ENCODE peak calls at places on chromosomes 11 and 22, in nine cellular contexts. U is endothelial cell of umbilical vein, G is tibial nerve, L is ovary, E is H1, S is A549, Y is stomach, K is spleen, W is transverse colon. R is an unnamed sample. For H3K4me1, the result is how much of the 10 kb centered on the place peaks cover.

GRCh38 chr11:86456075-86456939 is 81.6 kb downstream of the CCDC81 start:
- DNase-seq in U (peak), G (peak), L (peak), E (peak), S (peak), Y (peak), K (peak), W (peak), R (peak)

GRCh38 chr11:103700605-103701004 is 335.8 kb upstream of the DDI1 start:
- DNase-seq in U (no peak), G (no peak), L (no peak), E (no peak), S (no peak), Y (no peak), K (no peak), W (no peak), R (no peak)

GRCh38 chr22:48563966-48564330 is 1263.7 kb downstream of the BRD1 start:
- DNase-seq in U (no peak), G (no peak), L (no peak), E (no peak), S (no peak), Y (no peak), K (no peak), W (no peak), R (no peak)

GRCh38 chr11:78935408-78936101 is 360.9 kb upstream of the NARS2 start:
- DNase-seq in U (no peak), G (no peak), L (no peak), E (no peak), S (no peak), Y (no peak), K (no peak), W (no peak), R (no peak)

GRCh38 chr11:1059759-1060158 is 14.9 kb upstream of the MUC2 start:
- DNase-seq in U (no peak), G (peak), L (no peak), E (no peak), S (no peak), Y (no peak), K (no peak), W (no peak), R (peak)

GRCh38 chr11:48116437-48116836 is 100.2 kb upstream of the OR4B1 start:
- DNase-seq in U (no peak), G (no peak), L (no peak), E (no peak), S (no peak), Y (no peak), K (no peak), W (no peak), R (no peak)

GRCh38 chr11:122755941-122756340 is 82.4 kb upstream of the CRTAM start:
- DNase-seq in U (no peak), G (no peak), L (no peak), E (no peak), S (no peak), Y (no peak), K (no peak), W (no peak), R (no peak)

GRCh38 chr11:34139346-34139745 is 33.9 kb downstream of the NAT10 start:
- DNase-seq in U (no peak), G (no peak), L (no peak), E (no peak), S (no peak), Y (no peak), K (no peak), W (no peak), R (no peak)

GRCh38 chr11:128714121-128714520 is 20.2 kb downstream of the FLI1 start:
- DNase-seq in U (no peak), G (no peak), L (no peak), E (no peak), S (no peak), Y (no peak), K (no peak), W (no peak), R (no peak)

GRCh38 chr11:128714881-128715280 is 21.0 kb downstream of the FLI1 start:
- DNase-seq in U (peak), G (no peak), L (no peak), E (no peak), S (no peak), Y (no peak), K (no peak), W (no peak), R (no peak)

GRCh38 chr11:128716231-128716630 is 22.4 kb downstream of the FLI1 start:
- DNase-seq in U (no peak), G (no peak), L (no peak), E (no peak), S (no peak), Y (no peak), K (no peak), W (no peak), R (no peak)

GRCh38 chr11:128716661-128717210 is 22.9 kb downstream of the FLI1 start:
- DNase-seq in U (peak), G (no peak), L (no peak), E (no peak), S (no peak), Y (no peak), K (peak), W (peak), R (no peak)

GRCh38 chr11:128715691-128716153 is 21.9 kb downstream of the FLI1 start:
- DNase-seq in U (peak), G (no peak), L (no peak), E (no peak), S (no peak), Y (no peak), K (no peak), W (no peak), R (no peak)
- H3K4me1 ChIP-seq in U (half or more), G (under half), L (under half), E (under half), S (under half), Y (under half), K (half or more), W (under half), R (under half)

DNA sequence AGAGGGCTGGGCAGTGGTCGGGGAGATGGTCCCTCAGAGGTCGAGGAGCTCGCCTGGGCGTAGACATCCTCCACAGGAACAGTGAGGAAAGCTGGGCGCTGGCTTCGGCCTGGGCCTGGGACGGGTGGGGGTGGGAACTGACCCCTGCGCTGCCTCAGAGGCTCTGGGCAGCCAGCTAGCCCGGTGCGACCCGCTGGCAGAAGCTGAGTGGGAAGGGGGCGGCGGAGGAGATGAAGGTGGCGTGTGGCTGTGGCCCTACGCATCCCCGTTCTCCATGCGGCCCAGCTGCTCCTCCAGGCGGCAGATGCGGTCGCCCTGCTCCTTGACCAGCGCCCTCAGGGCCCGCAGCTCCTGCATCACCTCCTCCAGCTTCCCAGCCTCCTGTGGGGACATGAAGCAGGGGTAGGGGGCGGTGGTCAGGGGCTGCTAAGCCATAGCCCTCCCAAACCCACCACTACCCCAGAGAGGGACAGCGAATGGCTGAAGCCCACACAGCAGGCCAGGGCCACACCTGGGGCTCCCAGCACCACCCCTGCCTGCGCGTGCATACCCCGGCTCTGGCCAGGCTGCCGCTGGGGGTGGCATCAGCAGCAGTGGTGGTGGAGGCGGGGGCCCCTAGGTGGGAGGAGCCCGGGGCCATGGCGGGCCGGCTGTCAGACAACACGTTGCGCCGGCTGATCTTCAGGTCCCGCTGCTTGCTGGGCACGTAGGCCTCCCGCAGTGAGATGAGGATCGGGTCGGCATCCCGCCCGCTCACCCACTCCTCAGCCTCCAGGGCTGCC is 830 bp upstream of the PTPRCAP start:
- DNase-seq in U (no peak), G (no peak), L (no peak), E (no peak), S (no peak), Y (peak), K (peak), W (peak), R (peak)
- TF ChIP-seq POLR2A in U (peak), G (no peak), L (no peak), E (no peak), S (no peak), Y (no peak), K (no peak), W (peak), R (peak)

DNA sequence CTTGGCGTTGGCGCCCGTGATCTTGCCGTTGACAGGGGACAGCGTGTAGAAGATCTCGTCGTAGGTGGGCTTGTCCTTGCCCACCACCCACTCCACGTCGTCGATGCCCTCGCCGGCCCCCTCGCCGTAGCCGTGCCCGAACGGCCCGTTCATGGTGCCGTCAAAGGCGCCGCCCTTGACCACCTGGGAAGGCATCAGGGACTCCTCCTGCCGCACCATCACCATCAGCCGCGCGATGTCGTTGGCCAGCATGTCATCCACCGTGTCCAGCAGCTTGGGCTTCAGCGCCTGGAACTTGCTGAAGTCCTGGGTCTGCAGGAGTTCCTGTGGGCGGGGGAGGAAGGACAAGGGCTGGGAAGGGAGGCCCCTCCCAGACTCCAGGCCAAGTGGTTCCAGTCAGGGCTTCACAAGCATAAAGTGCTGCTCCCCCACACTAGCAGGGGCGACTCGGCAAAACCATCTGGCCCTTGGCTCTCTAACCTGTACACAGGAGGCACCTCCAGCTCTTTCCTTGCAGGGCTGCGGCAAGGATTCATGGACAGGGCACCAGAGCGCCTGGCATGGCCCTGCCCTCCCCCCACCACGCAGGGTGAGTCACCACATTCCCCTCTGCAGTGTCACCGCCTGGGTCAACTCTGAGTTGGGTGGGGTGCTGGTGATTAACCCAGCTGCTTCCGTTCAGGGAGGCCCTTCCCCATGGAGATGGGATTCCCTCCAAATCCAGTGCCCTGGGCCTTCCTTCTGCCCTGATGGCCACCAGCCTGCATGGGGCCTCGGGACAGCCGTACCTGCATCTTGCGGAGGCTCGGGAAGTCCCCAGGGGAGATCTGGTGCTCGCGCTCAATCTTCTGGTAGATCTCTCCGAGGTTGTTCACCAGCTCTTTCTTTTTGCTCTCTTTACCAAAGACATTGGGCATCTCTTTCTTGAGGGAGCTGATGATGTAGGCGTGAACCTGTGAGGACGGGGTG is 10.4 kb upstream of the CDC42BPG start:
- DNase-seq in U (peak), G (peak), L (peak), E (no peak), S (peak), Y (peak), K (peak), W (peak), R (peak)
- H3K4me1 ChIP-seq in U (under half), G (half or more), L (under half), E (under half), S (half or more), Y (half or more), K (half or more), W (half or more), R (under half)

GRCh38 chr11:27807594-27807993 is 107.3 kb upstream of the BDNF start:
- DNase-seq in U (no peak), G (no peak), L (no peak), E (no peak), S (no peak), Y (no peak), K (no peak), W (no peak), R (no peak)
- TF ChIP-seq POLR2A in U (no peak), G (no peak), L (no peak), E (no peak), S (no peak), Y (no peak), K (no peak), W (no peak), R (no peak)

DNA sequence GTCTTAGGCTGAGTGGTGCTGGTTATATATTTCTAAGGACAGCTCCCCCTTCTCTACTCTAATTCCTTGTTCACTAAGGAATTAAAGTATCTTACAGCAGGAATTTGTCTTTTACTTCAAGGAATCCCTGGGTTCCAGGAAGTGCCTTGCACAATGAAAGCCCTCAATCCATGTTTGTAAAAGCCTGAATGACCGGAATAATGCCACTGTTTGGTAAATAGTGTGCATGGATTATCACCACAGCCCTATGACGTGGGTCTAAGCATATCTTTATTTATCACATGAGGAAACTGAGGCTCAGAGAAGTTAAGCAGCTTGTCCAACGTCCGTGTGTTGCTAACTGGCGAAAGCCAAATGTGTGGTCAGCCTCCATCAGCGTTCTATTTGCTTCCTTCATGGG is 135.7 kb upstream of the NAV2 start:
- DNase-seq in U (no peak), G (no peak), L (no peak), E (no peak), S (no peak), Y (no peak), K (no peak), W (no peak), R (no peak)
- H3K4me1 ChIP-seq in U (under half), G (under half), L (under half), E (under half), S (under half), Y (under half), K (under half), W (under half), R (under half)

GRCh38 chr11:130582994-130583393 is 134.5 kb downstream of the ADAMTS15 start:
- DNase-seq in U (no peak), G (no peak), L (no peak), E (no peak), S (no peak), Y (no peak), K (no peak), W (no peak), R (no peak)
- TF ChIP-seq POLR2A in U (no peak), G (no peak), L (no peak), E (no peak), S (no peak), Y (no peak), K (no peak), W (no peak), R (no peak)

GRCh38 chr11:43732225-43732624 is 51.7 kb downstream of the HSD17B12 start:
- DNase-seq in U (no peak), G (no peak), L (no peak), E (no peak), S (no peak), Y (no peak), K (no peak), W (no peak), R (no peak)
- H3K4me1 ChIP-seq in U (under half), G (under half), L (under half), E (under half), S (under half), Y (under half), K (under half), W (under half), R (under half)

GRCh38 chr11:62410972-62411371 is 7.9 kb upstream of the SCGB1A1 start:
- DNase-seq in U (no peak), G (no peak), L (no peak), E (no peak), S (no peak), Y (no peak), K (no peak), W (no peak), R (no peak)
- TF ChIP-seq POLR2A in U (no peak), G (no peak), L (no peak), E (no peak), S (no peak), Y (no peak), K (no peak), W (no peak), R (no peak)

DNA sequence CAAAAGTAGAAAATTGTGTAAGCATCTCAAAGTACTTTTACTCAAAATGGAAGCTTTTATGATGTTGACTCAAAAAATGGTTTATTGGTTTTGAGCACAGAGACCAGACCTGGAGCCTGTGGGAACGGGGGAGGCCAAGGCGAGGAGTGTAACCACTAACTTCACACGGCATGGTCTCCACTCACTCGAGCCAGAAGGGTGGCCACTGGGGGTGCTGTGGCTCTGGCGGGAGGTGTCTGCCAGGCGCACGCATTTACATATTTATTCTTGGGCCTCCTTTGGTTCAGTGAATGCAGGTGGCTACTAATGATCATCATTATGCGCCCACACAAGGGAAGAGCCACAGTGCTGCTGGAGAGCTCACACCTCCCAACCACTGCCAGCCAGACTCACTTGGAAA is 64.6 kb downstream of the FLRT1 start:
- DNase-seq in U (no peak), G (no peak), L (no peak), E (no peak), S (no peak), Y (no peak), K (no peak), W (no peak), R (no peak)
- H3K4me1 ChIP-seq in U (under half), G (under half), L (under half), E (under half), S (under half), Y (under half), K (under half), W (under half), R (under half)

GRCh38 chr22:41943661-41944209 is 3.2 kb downstream of the CENPM start:
- DNase-seq in U (peak), G (no peak), L (no peak), E (no peak), S (no peak), Y (peak), K (no peak), W (peak), R (no peak)

GRCh38 chr22:41946360-41947180 is at the start of gene CENPM:
- DNase-seq in U (peak), G (peak), L (peak), E (peak), S (peak), Y (peak), K (peak), W (peak), R (peak)

GRCh38 chr22:41939981-41940852 is 6.7 kb downstream of the CENPM start:
- DNase-seq in U (no peak), G (no peak), L (no peak), E (no peak), S (no peak), Y (peak), K (peak), W (peak), R (peak)

GRCh38 chr22:41936894-41937169 is 10.1 kb downstream of the CENPM start:
- DNase-seq in U (no peak), G (no peak), L (no peak), E (no peak), S (no peak), Y (no peak), K (peak), W (no peak), R (no peak)

DNA sequence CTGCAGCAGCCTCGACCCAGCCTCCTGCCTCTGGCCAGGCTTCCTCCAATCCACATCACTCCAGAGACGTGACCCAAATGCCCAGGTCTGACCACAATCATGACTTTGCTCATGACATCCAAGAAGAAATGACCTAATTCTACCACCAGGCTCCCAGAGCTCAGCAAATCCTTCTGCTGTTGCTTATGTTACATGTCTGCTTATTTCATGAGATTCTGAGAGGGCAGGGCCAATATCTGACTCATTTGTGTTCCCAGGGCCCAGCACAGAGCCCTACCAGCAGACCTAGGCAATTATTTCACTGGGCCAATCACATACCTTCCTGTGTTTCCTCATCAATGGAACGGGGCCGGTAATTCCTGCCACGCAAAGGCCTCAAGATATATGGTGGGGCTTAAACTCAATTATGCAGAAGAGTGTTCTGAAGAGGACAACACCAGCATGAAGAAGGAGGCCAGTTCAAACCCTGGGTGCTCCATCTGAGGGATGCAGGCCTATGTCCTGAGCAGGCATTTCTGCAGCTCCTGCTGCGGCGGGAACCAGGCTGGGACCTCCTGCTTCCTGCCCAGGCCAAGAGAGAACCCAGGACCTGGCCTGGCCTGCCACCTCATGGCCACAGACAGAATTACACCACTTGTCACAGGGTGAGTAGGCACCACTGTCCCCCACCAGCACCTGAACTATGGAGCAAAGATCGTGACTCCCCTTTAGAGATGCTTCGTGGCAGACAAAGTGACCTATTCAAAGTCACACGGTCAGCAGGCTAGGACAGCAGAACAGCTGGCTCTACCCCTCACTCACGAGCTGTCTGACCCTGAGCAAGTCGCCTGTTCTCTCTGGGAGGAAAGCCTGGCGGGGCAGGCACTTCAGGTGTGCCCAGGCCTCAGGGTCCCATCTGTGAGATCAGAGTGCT is 5.8 kb downstream of the CENPM start:
- DNase-seq in U (peak), G (peak), L (peak), E (no peak), S (peak), Y (peak), K (peak), W (peak), R (peak)
- TF ChIP-seq POLR2A in U (no peak), G (no peak), L (no peak), E (no peak), S (no peak), Y (no peak), K (no peak), W (no peak), R (no peak)